ENCODE peak calls at places on chromosome X, in six cellular contexts. M, Q, J, B, V and L are unnamed samples.

GRCh38 chrX:135345328-135345645 is 36.0 kb downstream of the ETDC start:
- DNase-seq in V (no peak), J (peak), M (peak), B (peak), Q (no peak), L (no peak)

GRCh38 chrX:85111347-85111746 is 107.7 kb downstream of the APOOL start:
- DNase-seq in B (peak), V (no peak), M (peak), Q (no peak), J (no peak), L (no peak)

GRCh38 chrX:480861-481417 is 94.2 kb upstream of the PPP2R3B start:
- DNase-seq in B (no peak), M (no peak), Q (no peak), V (peak), J (no peak), L (no peak)

GRCh38 chrX:46485897-46486296 is 59.3 kb downstream of the ZNF674 start:
- DNase-seq in B (no peak), V (peak), M (no peak), Q (peak), J (no peak), L (no peak)

GRCh38 chrX:151904989-151905388 is 7.7 kb upstream of the MAGEA4 start:
- DNase-seq in V (no peak), M (no peak), J (no peak), B (no peak), Q (no peak), L (no peak)

GRCh38 chrX:1283750-1284149 is 15.1 kb downstream of the CSF2RA start:
- DNase-seq in M (no peak), B (no peak), V (no peak), J (no peak), Q (no peak), L (no peak)

GRCh38 chrX:141669689-141670088 is 28.9 kb downstream of the SPANXD start:
- DNase-seq in M (no peak), Q (no peak), B (no peak), J (no peak), V (no peak), L (no peak)

GRCh38 chrX:137031517-137032377 is 2.0 kb downstream of the GPR101 start:
- DNase-seq in J (no peak), Q (peak), V (peak), B (peak), M (peak), L (no peak)

GRCh38 chrX:19539665-19540064 is 24.4 kb upstream of the MAP3K15 start:
- DNase-seq in Q (no peak), B (no peak), J (peak), M (no peak), V (no peak), L (peak)

GRCh38 chrX:154784149-154784985 is 20.9 kb downstream of the MPP1 start:
- DNase-seq in B (no peak), V (no peak), Q (no peak), J (no peak), M (no peak), L (no peak)

GRCh38 chrX:15570145-15570544 is 30.6 kb downstream of the ACE2 start:
- DNase-seq in J (no peak), B (no peak), Q (no peak), V (no peak), M (no peak), L (no peak)

GRCh38 chrX:13476384-13476783 is 93.0 kb upstream of the EGFL6 start:
- DNase-seq in V (no peak), M (no peak), J (no peak), B (no peak), Q (no peak), L (no peak)

GRCh38 chrX:130566028-130566683 is 164.4 kb downstream of the RBMX2 start:
- DNase-seq in V (peak), B (no peak), Q (no peak), M (no peak), J (no peak), L (no peak)

GRCh38 chrX:13194291-13195103 is 125.4 kb downstream of the ATXN3L start:
- DNase-seq in J (no peak), Q (no peak), B (no peak), V (no peak), M (no peak), L (no peak)

DNA sequence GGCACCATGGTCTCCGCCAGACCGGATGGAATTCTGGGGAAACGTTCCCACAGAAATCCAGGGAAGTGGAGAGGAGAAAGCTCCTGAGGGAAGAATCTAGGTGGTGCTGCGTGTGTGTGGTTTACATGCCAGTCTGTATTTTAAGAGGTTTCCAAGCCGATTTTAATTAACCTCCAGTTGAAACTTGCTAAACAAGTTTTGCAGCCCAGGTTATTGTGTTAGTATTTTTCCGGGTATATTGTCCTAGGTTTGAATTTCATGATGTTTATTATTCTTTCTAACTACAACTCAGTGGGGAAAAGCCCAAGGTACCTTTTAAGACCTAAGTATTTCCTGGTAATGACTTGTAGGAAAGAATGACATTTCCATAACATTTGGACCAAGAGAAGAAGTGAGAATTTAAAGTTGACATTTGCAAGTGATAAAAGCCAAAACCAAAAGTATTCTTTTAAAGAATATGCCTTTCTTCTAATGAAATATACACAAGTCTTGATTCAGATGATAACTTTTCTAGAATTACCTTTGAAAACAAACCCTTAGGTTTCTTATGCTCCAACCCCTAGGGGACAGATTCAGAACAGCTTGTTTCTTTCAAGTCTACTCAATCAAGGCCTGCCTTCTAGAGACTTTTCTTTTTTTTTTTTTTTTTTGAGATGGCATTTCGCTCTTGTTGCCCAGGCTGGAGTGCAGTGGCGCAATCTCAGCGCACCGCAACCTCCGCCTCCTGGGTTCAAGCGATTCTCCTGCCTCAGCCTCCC is 14.6 kb downstream of the SAT1 start:
- DNase-seq in B (no peak), J (no peak), V (no peak), Q (no peak), M (peak), L (no peak)
- TF ChIP-seq CTCF in B (no peak), J (no peak), V (peak), Q (no peak), M (no peak), L (no peak)

DNA sequence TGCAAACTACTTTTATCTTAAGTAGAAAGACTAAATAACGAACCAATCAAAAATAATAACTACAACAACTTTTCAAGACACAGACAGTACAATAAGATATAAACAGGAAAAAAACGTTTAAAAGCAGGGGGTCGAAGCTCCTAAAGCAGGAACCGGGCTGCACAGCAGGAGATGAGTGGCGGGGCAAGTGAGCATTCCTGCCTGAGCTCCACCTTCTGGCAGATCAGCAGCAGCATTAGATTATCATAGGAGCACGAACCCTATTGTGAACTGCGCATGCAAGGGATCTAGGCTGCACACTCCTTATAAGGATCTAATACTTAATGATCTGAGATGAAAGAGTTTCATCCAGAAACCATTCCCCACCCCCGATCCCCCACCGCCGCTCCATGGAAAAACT is 146.2 kb downstream of the TEX11 start:
- DNase-seq in J (no peak), M (no peak), B (no peak), V (peak), Q (no peak), L (peak)
- TF ChIP-seq CTCF in J (no peak), M (no peak), B (no peak), V (peak), Q (peak), L (no peak)

DNA sequence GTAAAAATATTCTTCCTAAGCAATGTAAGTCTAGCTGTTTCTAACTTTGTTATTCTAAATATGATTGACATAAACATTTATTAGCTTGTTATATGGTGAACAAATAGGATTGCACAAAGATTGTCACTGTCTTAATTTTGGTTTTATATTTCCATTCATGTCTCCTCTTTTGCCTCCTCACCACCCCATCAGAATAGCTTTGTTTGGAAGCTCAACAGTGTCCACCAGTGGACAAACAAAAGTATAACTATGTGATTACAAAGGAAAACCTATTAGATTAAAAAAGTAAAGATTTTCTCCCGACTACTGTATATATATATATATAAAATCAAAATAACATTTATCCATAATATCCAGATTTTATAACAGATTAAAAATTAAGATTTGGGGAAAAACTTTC is 468.2 kb downstream of the ZIC3 start:
- DNase-seq in V (no peak), B (no peak), J (no peak), M (peak), Q (no peak), L (no peak)
- TF ChIP-seq CTCF in V (peak), B (no peak), J (no peak), M (peak), Q (no peak), L (no peak)

GRCh38 chrX:55011294-55011693 is 11.1 kb downstream of the APEX2 start:
- DNase-seq in Q (no peak), J (no peak), B (no peak), M (peak), V (no peak), L (no peak)
- TF ChIP-seq CTCF in Q (no peak), J (no peak), B (peak), M (peak), V (peak), L (peak)